ENCODE peak calls at places on chromosomes 7 and 10, in five cellular contexts. H is GM10248, E is neural crest cell, V is stomach, Y is kidney epithelial cell. G is an unnamed sample.

GRCh38 chr7:116799912-116800311 is 62.5 kb upstream of the CAPZA2 start:
- DNase-seq in H (no peak), E (no peak), V (no peak), Y (no peak), G (no peak)

GRCh38 chr10:8350250-8350967 is 295.9 kb downstream of the GATA3 start:
- DNase-seq in H (no peak), E (no peak), V (no peak), Y (no peak), G (no peak)

GRCh38 chr10:17003151-17003550 is 126.5 kb downstream of the CUBN start:
- DNase-seq in H (no peak), E (no peak), V (no peak), Y (no peak), G (no peak)

GRCh38 chr7:82247814-82248433 is 195.7 kb downstream of the CACNA2D1 start:
- DNase-seq in H (peak), E (no peak), V (no peak), Y (no peak), G (no peak)

GRCh38 chr7:88095-88926 is 104.1 kb upstream of the FAM20C start:
- DNase-seq in H (no peak), E (peak), V (no peak), Y (no peak), G (no peak)

GRCh38 chr7:30285067-30285530 is 702 bp downstream of the ZNRF2 start:
- DNase-seq in H (peak), E (peak), V (peak), Y (no peak), G (no peak)

GRCh38 chr10:35184527-35185171 is 58.0 kb downstream of the CREM start:
- DNase-seq in H (peak), E (no peak), V (no peak), Y (no peak), G (no peak)

GRCh38 chr7:112238852-112239610 is 32.5 kb downstream of the ZNF277 start:
- DNase-seq in H (no peak), E (no peak), V (no peak), Y (no peak), G (no peak)

GRCh38 chr10:58622286-58622685 is 109.6 kb downstream of the BICC1 start:
- DNase-seq in H (no peak), E (no peak), V (no peak), Y (no peak), G (no peak)

GRCh38 chr10:78046711-78047269 is 13.1 kb downstream of the RPS24 start:
- DNase-seq in H (no peak), E (no peak), V (no peak), Y (no peak), G (no peak)

GRCh38 chr10:30027057-30028005 is 32.1 kb downstream of the JCAD start:
- DNase-seq in H (peak), E (no peak), V (peak), Y (peak), G (no peak)

GRCh38 chr7:157711353-157711888 is 374.6 kb downstream of the DNAJB6 start:
- DNase-seq in H (no peak), E (no peak), V (no peak), Y (no peak), G (no peak)

GRCh38 chr10:89389254-89389653 is 3.2 kb upstream of the IFIT1 start:
- DNase-seq in H (peak), E (no peak), V (no peak), Y (no peak), G (no peak)

GRCh38 chr7:2633538-2634264 is 1.9 kb downstream of the TTYH3 start:
- DNase-seq in H (no peak), E (no peak), V (no peak), Y (no peak), G (peak)

GRCh38 chr7:140696679-140697446 is at the start of gene NDUFB2:
- DNase-seq in H (peak), E (peak), V (peak), Y (peak), G (peak)

GRCh38 chr10:16902606-16903005 is 85.4 kb upstream of the RSU1 start:
- DNase-seq in H (no peak), E (no peak), V (no peak), Y (no peak), G (no peak)

GRCh38 chr10:21525367-21526183 is at the start of gene SKIDA1:
- DNase-seq in H (peak), E (peak), V (peak), Y (peak), G (peak)

GRCh38 chr7:50674299-50674698 is 108.4 kb downstream of the GRB10 start:
- DNase-seq in H (no peak), E (no peak), V (no peak), Y (no peak), G (no peak)

GRCh38 chr10:6753644-6754043 is 173.6 kb upstream of the PRKCQ start:
- DNase-seq in H (no peak), E (no peak), V (no peak), Y (no peak), G (no peak)

GRCh38 chr10:132538790-132539421 is 1.3 kb downstream of the INPP5A start:
- DNase-seq in H (no peak), E (no peak), V (no peak), Y (no peak), G (no peak)

GRCh38 chr10:110706690-110707098 is 62.6 kb downstream of the RBM20 start:
- DNase-seq in H (no peak), E (no peak), V (no peak), Y (peak), G (peak)

GRCh38 chr7:155225516-155225915 is 72.2 kb upstream of the INSIG1 start:
- DNase-seq in H (no peak), E (no peak), V (no peak), Y (no peak), G (no peak)

GRCh38 chr10:71675295-71675970 is 44.1 kb downstream of the C10orf105 start:
- DNase-seq in H (no peak), E (no peak), V (no peak), Y (no peak), G (no peak)

GRCh38 chr7:32364581-32364980 is 125.6 kb downstream of the LSM5 start:
- DNase-seq in H (no peak), E (no peak), V (no peak), Y (no peak), G (no peak)

GRCh38 chr7:121182902-121183301 is 145.9 kb upstream of the WNT16 start:
- DNase-seq in H (no peak), E (no peak), V (no peak), Y (no peak), G (no peak)

GRCh38 chr10:70715853-70716795 is 43.8 kb downstream of the ADAMTS14 start:
- DNase-seq in H (no peak), E (peak), V (no peak), Y (no peak), G (no peak)

GRCh38 chr7:3154881-3155494 is 111.3 kb upstream of the CARD11 start:
- DNase-seq in H (peak), E (peak), V (peak), Y (no peak), G (peak)

GRCh38 chr7:85851571-85852193 is 664.8 kb upstream of the SEMA3D start:
- DNase-seq in H (no peak), E (no peak), V (no peak), Y (peak), G (peak)
- TF ChIP-seq CTCF in H (no peak), E (peak), V (no peak), Y (peak), G (peak)

GRCh38 chr7:131540491-131541162 is 15.8 kb downstream of the PODXL start:
- DNase-seq in H (no peak), E (no peak), V (peak), Y (no peak), G (no peak)
- TF ChIP-seq CTCF in H (no peak), E (no peak), V (no peak), Y (no peak), G (no peak)

GRCh38 chr10:32055478-32056135 is 618 bp downstream of the KIF5B start:
- DNase-seq in H (peak), E (peak), V (peak), Y (no peak), G (no peak)
- TF ChIP-seq CTCF in H (no peak), E (no peak), V (no peak), Y (peak), G (peak)

GRCh38 chr7:43944286-43944685 is 18.1 kb downstream of the UBE2D4 start:
- DNase-seq in H (no peak), E (no peak), V (no peak), Y (no peak), G (no peak)

GRCh38 chr7:43943702-43944187 is 17.5 kb downstream of the UBE2D4 start:
- DNase-seq in H (no peak), E (no peak), V (no peak), Y (no peak), G (no peak)

GRCh38 chr7:43937444-43937843 is 11.2 kb downstream of the UBE2D4 start:
- DNase-seq in H (no peak), E (no peak), V (no peak), Y (no peak), G (no peak)

GRCh38 chr7:43938892-43939482 is 12.8 kb downstream of the UBE2D4 start:
- DNase-seq in H (no peak), E (no peak), V (peak), Y (no peak), G (no peak)

DNA sequence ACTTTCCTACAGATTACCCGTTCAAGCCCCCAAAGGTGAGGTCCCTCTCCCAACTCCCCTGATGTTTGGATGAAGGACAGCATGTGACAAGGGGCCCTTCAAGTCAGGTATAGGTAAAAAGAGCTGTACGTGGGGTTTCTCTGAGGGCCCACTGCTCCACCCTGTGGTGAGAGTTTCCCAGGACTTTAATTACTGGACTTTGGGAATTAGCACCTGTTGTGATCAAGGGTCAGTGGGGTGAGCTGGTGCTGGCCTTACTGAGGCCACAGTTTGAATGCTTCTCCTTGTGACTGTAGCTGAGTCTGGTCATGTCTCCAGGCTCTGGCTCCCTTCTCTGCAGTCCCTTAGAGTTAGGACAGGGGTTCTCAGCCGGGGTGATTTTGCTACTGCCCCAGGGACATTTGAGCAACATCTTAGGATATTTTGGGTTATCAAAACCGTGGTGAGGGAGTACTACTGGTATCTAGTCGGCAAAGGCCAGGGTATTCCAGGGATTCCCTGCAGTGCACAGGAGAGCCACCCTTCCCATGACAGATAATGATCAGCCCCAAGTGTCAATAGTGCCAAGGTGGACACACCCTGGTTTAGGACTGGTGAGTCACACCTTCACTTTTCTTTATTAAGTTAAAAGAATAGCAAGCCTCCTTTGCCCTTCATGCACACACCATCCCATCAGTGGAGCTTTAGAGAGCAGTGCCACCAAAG is 16.9 kb downstream of the UBE2D4 start:
- DNase-seq in H (no peak), E (no peak), V (peak), Y (no peak), G (no peak)
- TF ChIP-seq CTCF in H (no peak), E (no peak), V (no peak), Y (no peak), G (no peak)

DNA sequence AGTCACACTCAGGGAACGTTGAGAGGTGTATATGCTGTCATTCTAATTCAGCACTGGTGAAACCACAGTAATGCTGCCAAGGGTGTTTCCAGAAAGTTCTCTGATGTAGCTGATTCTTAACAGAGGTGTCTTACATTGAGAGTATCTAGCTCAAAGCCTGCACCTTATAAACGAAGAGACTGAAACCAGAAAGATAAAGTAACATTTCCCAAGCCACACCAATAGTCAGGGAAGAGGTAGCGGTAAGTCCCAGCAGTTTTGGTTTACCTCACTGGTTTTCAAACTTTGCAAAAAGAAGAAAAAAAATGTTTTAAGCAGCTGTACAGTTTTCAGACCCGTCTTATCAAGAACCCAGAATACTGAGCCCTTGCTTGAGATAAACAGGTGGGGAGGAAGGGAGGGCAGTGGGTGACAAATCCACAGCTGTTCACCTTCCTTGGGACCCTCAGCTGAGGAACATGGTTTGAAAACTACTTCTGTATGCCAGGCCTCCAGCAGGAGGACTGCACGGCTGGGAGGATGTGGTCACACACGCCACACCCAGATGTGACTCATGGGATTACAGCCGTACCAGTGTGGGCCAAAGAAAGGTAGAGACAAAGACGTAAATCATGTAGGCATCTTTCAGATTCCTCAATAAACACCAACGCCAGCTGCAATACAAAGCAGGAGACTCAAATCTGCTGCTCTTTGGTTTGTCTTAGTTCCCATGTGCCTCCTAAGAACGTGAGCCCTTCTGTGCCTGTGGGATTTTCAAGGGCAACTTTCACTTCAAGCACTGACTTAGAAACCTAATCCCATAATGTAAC is 64.0 kb upstream of the GSDME start:
- DNase-seq in H (peak), E (no peak), V (peak), Y (peak), G (no peak)
- TF ChIP-seq CTCF in H (no peak), E (no peak), V (no peak), Y (peak), G (peak)